ENCODE peak calls at places on chromosomes 7 and 10, in five cellular contexts. One of them, this sample, is unnamed.

GRCh38 chr10:20157314-20157713 is 341.1 kb downstream of the PLXDC2 start:
- DNase-seq in dermis microvascular lymphatic vessel endothelial cell: no peak
- DNase-seq in brain pericyte: no peak
- DNase-seq in fibroblast of pulmonary artery: peak
- DNase-seq in T-helper 17 cell: no peak
- DNase-seq in this sample: no peak

GRCh38 chr10:61284222-61284890 is 168.8 kb downstream of the TMEM26 start:
- DNase-seq in fibroblast of pulmonary artery: peak
- DNase-seq in T-helper 17 cell: no peak
- DNase-seq in dermis microvascular lymphatic vessel endothelial cell: peak
- DNase-seq in brain pericyte: no peak
- DNase-seq in this sample: no peak

GRCh38 chr10:98067165-98067564 is 36.7 kb upstream of the CRTAC1 start:
- DNase-seq in fibroblast of pulmonary artery: no peak
- DNase-seq in dermis microvascular lymphatic vessel endothelial cell: no peak
- DNase-seq in brain pericyte: no peak
- DNase-seq in T-helper 17 cell: no peak
- DNase-seq in this sample: no peak

GRCh38 chr7:159093351-159093971 is 51.2 kb downstream of the VIPR2 start:
- DNase-seq in brain pericyte: no peak
- DNase-seq in fibroblast of pulmonary artery: no peak
- DNase-seq in dermis microvascular lymphatic vessel endothelial cell: no peak
- DNase-seq in T-helper 17 cell: no peak
- DNase-seq in this sample: no peak

GRCh38 chr10:62761115-62761514 is 43.4 kb upstream of the ADO start:
- DNase-seq in brain pericyte: no peak
- DNase-seq in fibroblast of pulmonary artery: no peak
- DNase-seq in dermis microvascular lymphatic vessel endothelial cell: no peak
- DNase-seq in T-helper 17 cell: no peak
- DNase-seq in this sample: no peak

GRCh38 chr7:142549007-142549406 is 200.3 kb upstream of the PRSS1 start:
- DNase-seq in fibroblast of pulmonary artery: peak
- DNase-seq in T-helper 17 cell: no peak
- DNase-seq in dermis microvascular lymphatic vessel endothelial cell: peak
- DNase-seq in brain pericyte: no peak
- DNase-seq in this sample: no peak

GRCh38 chr7:45687185-45687560 is 113.0 kb downstream of the ADCY1 start:
- DNase-seq in T-helper 17 cell: no peak
- DNase-seq in dermis microvascular lymphatic vessel endothelial cell: no peak
- DNase-seq in fibroblast of pulmonary artery: no peak
- DNase-seq in brain pericyte: no peak
- DNase-seq in this sample: no peak

GRCh38 chr7:92837214-92837749 is 909 bp upstream of the CDK6 start:
- DNase-seq in dermis microvascular lymphatic vessel endothelial cell: no peak
- DNase-seq in T-helper 17 cell: no peak
- DNase-seq in fibroblast of pulmonary artery: peak
- DNase-seq in brain pericyte: no peak
- DNase-seq in this sample: no peak

GRCh38 chr10:22683995-22684305 is 30.4 kb downstream of the PIP4K2A start:
- DNase-seq in brain pericyte: no peak
- DNase-seq in fibroblast of pulmonary artery: no peak
- DNase-seq in dermis microvascular lymphatic vessel endothelial cell: no peak
- DNase-seq in T-helper 17 cell: no peak
- DNase-seq in this sample: no peak

GRCh38 chr7:129831424-129832058 is 121.2 kb downstream of the UBE2H start:
- DNase-seq in T-helper 17 cell: no peak
- DNase-seq in fibroblast of pulmonary artery: peak
- DNase-seq in dermis microvascular lymphatic vessel endothelial cell: no peak
- DNase-seq in brain pericyte: no peak
- DNase-seq in this sample: no peak

GRCh38 chr10:116461680-116462079 is 34.0 kb downstream of the PNLIPRP3 start:
- DNase-seq in fibroblast of pulmonary artery: no peak
- DNase-seq in dermis microvascular lymphatic vessel endothelial cell: no peak
- DNase-seq in T-helper 17 cell: no peak
- DNase-seq in brain pericyte: no peak
- DNase-seq in this sample: no peak

GRCh38 chr10:102287991-102288390 is 42.7 kb downstream of the GBF1 start:
- DNase-seq in dermis microvascular lymphatic vessel endothelial cell: no peak
- DNase-seq in T-helper 17 cell: no peak
- DNase-seq in fibroblast of pulmonary artery: no peak
- DNase-seq in brain pericyte: no peak
- DNase-seq in this sample: no peak

GRCh38 chr10:83892737-83893136 is 246.6 kb upstream of the GHITM start:
- DNase-seq in dermis microvascular lymphatic vessel endothelial cell: no peak
- DNase-seq in fibroblast of pulmonary artery: no peak
- DNase-seq in T-helper 17 cell: no peak
- DNase-seq in brain pericyte: no peak
- DNase-seq in this sample: no peak

GRCh38 chr7:76515999-76516443 is 5.7 kb downstream of the UPK3B start:
- DNase-seq in fibroblast of pulmonary artery: peak
- DNase-seq in brain pericyte: no peak
- DNase-seq in dermis microvascular lymphatic vessel endothelial cell: no peak
- DNase-seq in T-helper 17 cell: peak
- DNase-seq in this sample: peak

GRCh38 chr7:80705164-80705781 is 66.8 kb downstream of the CD36 start:
- DNase-seq in fibroblast of pulmonary artery: no peak
- DNase-seq in brain pericyte: no peak
- DNase-seq in dermis microvascular lymphatic vessel endothelial cell: no peak
- DNase-seq in T-helper 17 cell: no peak
- DNase-seq in this sample: no peak

GRCh38 chr7:155860461-155860839 is 48.2 kb upstream of the SHH start:
- DNase-seq in T-helper 17 cell: no peak
- DNase-seq in brain pericyte: no peak
- DNase-seq in fibroblast of pulmonary artery: no peak
- DNase-seq in dermis microvascular lymphatic vessel endothelial cell: no peak
- DNase-seq in this sample: no peak

GRCh38 chr7:29480934-29481625 is 82.6 kb upstream of the PRR15 start:
- DNase-seq in fibroblast of pulmonary artery: no peak
- DNase-seq in T-helper 17 cell: no peak
- DNase-seq in dermis microvascular lymphatic vessel endothelial cell: no peak
- DNase-seq in brain pericyte: no peak
- DNase-seq in this sample: no peak

GRCh38 chr7:78769551-78770101 is 683.8 kb downstream of the MAGI2 start:
- DNase-seq in fibroblast of pulmonary artery: no peak
- DNase-seq in dermis microvascular lymphatic vessel endothelial cell: no peak
- DNase-seq in T-helper 17 cell: no peak
- DNase-seq in brain pericyte: no peak
- DNase-seq in this sample: no peak

GRCh38 chr10:17981766-17982380 is 30.2 kb downstream of the SLC39A12 start:
- DNase-seq in brain pericyte: peak
- DNase-seq in T-helper 17 cell: no peak
- DNase-seq in fibroblast of pulmonary artery: peak
- DNase-seq in dermis microvascular lymphatic vessel endothelial cell: no peak
- DNase-seq in this sample: no peak

GRCh38 chr7:50502001-50502684 is 52.0 kb upstream of the FIGNL1 start:
- DNase-seq in dermis microvascular lymphatic vessel endothelial cell: no peak
- DNase-seq in fibroblast of pulmonary artery: peak
- DNase-seq in brain pericyte: peak
- DNase-seq in T-helper 17 cell: no peak
- DNase-seq in this sample: no peak

GRCh38 chr10:86962981-86963310 is 4.5 kb downstream of the SNCG start:
- DNase-seq in brain pericyte: no peak
- DNase-seq in fibroblast of pulmonary artery: no peak
- DNase-seq in T-helper 17 cell: no peak
- DNase-seq in dermis microvascular lymphatic vessel endothelial cell: no peak
- DNase-seq in this sample: no peak

GRCh38 chr7:2523461-2523905 is 3.9 kb downstream of the LFNG start:
- DNase-seq in dermis microvascular lymphatic vessel endothelial cell: no peak
- DNase-seq in brain pericyte: no peak
- DNase-seq in fibroblast of pulmonary artery: no peak
- DNase-seq in T-helper 17 cell: no peak
- DNase-seq in this sample: no peak

GRCh38 chr10:79047875-79048638 is 20.7 kb upstream of the ZMIZ1 start:
- DNase-seq in T-helper 17 cell: peak
- DNase-seq in dermis microvascular lymphatic vessel endothelial cell: no peak
- DNase-seq in brain pericyte: no peak
- DNase-seq in fibroblast of pulmonary artery: no peak
- DNase-seq in this sample: no peak

GRCh38 chr7:130270947-130271790 is 4.5 kb downstream of the CPA2 start:
- DNase-seq in brain pericyte: no peak
- DNase-seq in dermis microvascular lymphatic vessel endothelial cell: no peak
- DNase-seq in fibroblast of pulmonary artery: no peak
- DNase-seq in T-helper 17 cell: no peak
- DNase-seq in this sample: no peak

GRCh38 chr7:112080441-112080840 is 125.8 kb downstream of the DOCK4 start:
- DNase-seq in T-helper 17 cell: no peak
- DNase-seq in dermis microvascular lymphatic vessel endothelial cell: peak
- DNase-seq in brain pericyte: peak
- DNase-seq in fibroblast of pulmonary artery: peak
- DNase-seq in this sample: no peak

GRCh38 chr7:151366141-151366871 is 24.7 kb downstream of the NUB1 start:
- DNase-seq in T-helper 17 cell: no peak
- DNase-seq in brain pericyte: no peak
- DNase-seq in dermis microvascular lymphatic vessel endothelial cell: no peak
- DNase-seq in fibroblast of pulmonary artery: no peak
- DNase-seq in this sample: no peak

GRCh38 chr10:52615756-52616419 is 156.7 kb downstream of the MBL2 start:
- DNase-seq in T-helper 17 cell: no peak
- DNase-seq in fibroblast of pulmonary artery: no peak
- DNase-seq in brain pericyte: no peak
- DNase-seq in dermis microvascular lymphatic vessel endothelial cell: no peak
- DNase-seq in this sample: no peak

GRCh38 chr10:35838080-35838479 is 196.0 kb upstream of the FZD8 start:
- DNase-seq in dermis microvascular lymphatic vessel endothelial cell: no peak
- DNase-seq in T-helper 17 cell: no peak
- DNase-seq in brain pericyte: no peak
- DNase-seq in fibroblast of pulmonary artery: no peak
- DNase-seq in this sample: no peak

GRCh38 chr10:33165911-33166310 is 168.6 kb downstream of the NRP1 start:
- DNase-seq in fibroblast of pulmonary artery: no peak
- DNase-seq in T-helper 17 cell: no peak
- DNase-seq in dermis microvascular lymphatic vessel endothelial cell: no peak
- DNase-seq in brain pericyte: no peak
- DNase-seq in this sample: no peak

GRCh38 chr10:101558671-101559595 is 29.1 kb downstream of the POLL start:
- DNase-seq in brain pericyte: no peak
- DNase-seq in dermis microvascular lymphatic vessel endothelial cell: no peak
- DNase-seq in T-helper 17 cell: no peak
- DNase-seq in fibroblast of pulmonary artery: no peak
- DNase-seq in this sample: no peak

GRCh38 chr10:47035447-47036337 is 124.5 kb downstream of the PTPN20 start:
- DNase-seq in fibroblast of pulmonary artery: no peak
- DNase-seq in brain pericyte: no peak
- DNase-seq in dermis microvascular lymphatic vessel endothelial cell: no peak
- DNase-seq in T-helper 17 cell: no peak
- DNase-seq in this sample: no peak